ENCODE peak calls at places on chromosomes 11 and 22, in six cellular contexts. O is BJ; H is cardiac muscle cell; Y is stimulated activated CD8-positive, alpha-beta memory T cell treated with anti-CD3 and anti-CD28 coated beads, Interleukin-4, amount 100 ng/mL, for 48 hours; I is posterior cingulate gyrus; R is RCC 7860. A is an unnamed sample.

GRCh38 chr11:41003339-41003992 is 456.0 kb downstream of the LRRC4C start:
- DNase-seq in O (no peak), H (no peak), Y (no peak), I (no peak), R (peak; percentile 36), A (no peak)

GRCh38 chr11:72802822-72803221 is 9.0 kb upstream of the STARD10 start:
- DNase-seq in O (no peak), H (no peak), Y (no peak), I (no peak), R (no peak), A (no peak)

GRCh38 chr11:113833151-113833550 is 42.2 kb downstream of the USP28 start:
- DNase-seq in O (no peak), H (no peak), Y (no peak), I (no peak), R (no peak), A (no peak)

GRCh38 chr11:94740975-94741707 is 27.0 kb upstream of the AMOTL1 start:
- DNase-seq in O (no peak), H (peak; percentile 59), Y (peak; percentile 25), I (no peak), R (peak; percentile 21), A (peak; percentile 82)

GRCh38 chr22:37186228-37186996 is 1.6 kb downstream of the C1QTNF6 start:
- DNase-seq in O (no peak), H (peak; percentile 92), Y (peak; percentile 54), I (no peak), R (peak; percentile 36), A (no peak)

GRCh38 chr11:30573951-30574350 is 12.2 kb downstream of the MPPED2 start:
- DNase-seq in O (no peak), H (no peak), Y (no peak), I (no peak), R (no peak), A (no peak)

GRCh38 chr22:48449466-48450187 is 1378.0 kb downstream of the BRD1 start:
- DNase-seq in O (no peak), H (no peak), Y (no peak), I (no peak), R (no peak), A (no peak)

GRCh38 chr11:64883575-64883974 is 5.2 kb upstream of the EHD1 start:
- DNase-seq in O (no peak), H (no peak), Y (no peak), I (no peak), R (no peak), A (no peak)

GRCh38 chr22:41648431-41648830 is 27.3 kb downstream of the XRCC6 start:
- DNase-seq in O (no peak), H (no peak), Y (no peak), I (no peak), R (no peak), A (no peak)

GRCh38 chr11:297666-298405 is 1.5 kb downstream of the IFITM5 start:
- DNase-seq in O (no peak), H (no peak), Y (peak; percentile 68), I (no peak), R (no peak), A (no peak)

GRCh38 chr11:14422052-14422813 is 63.2 kb upstream of the RRAS2 start:
- DNase-seq in O (peak; percentile 98), H (peak; percentile 100), Y (no peak), I (peak; percentile 69), R (peak; percentile 98), A (peak; percentile 69)

GRCh38 chr22:48934446-48934845 is 893.2 kb downstream of the BRD1 start:
- DNase-seq in O (no peak), H (no peak), Y (no peak), I (no peak), R (no peak), A (no peak)